ENCODE peak calls at places on chromosome 6, in five cellular contexts. One of them, this sample, is unnamed.

GRCh38 chr6:116572162-116572561 is 858 bp downstream of the RWDD1 start:
- DNase-seq in anterior cingulate cortex: no peak
- DNase-seq in hippocampal formation: no peak
- DNase-seq in tibial artery: no peak
- DNase-seq in suprapubic skin: no peak
- DNase-seq in this sample: no peak

GRCh38 chr6:84450018-84450417 is 222.6 kb upstream of the CEP162 start:
- DNase-seq in anterior cingulate cortex: no peak
- DNase-seq in hippocampal formation: no peak
- DNase-seq in tibial artery: no peak
- DNase-seq in suprapubic skin: no peak
- DNase-seq in this sample: no peak

GRCh38 chr6:29743568-29743967 is 20.3 kb downstream of the HLA-F start:
- DNase-seq in anterior cingulate cortex: no peak
- DNase-seq in hippocampal formation: no peak
- DNase-seq in tibial artery: no peak
- DNase-seq in suprapubic skin: no peak
- DNase-seq in this sample: no peak

GRCh38 chr6:111888928-111889696 is 15.9 kb upstream of the FYN start:
- DNase-seq in anterior cingulate cortex: no peak
- DNase-seq in hippocampal formation: no peak
- DNase-seq in tibial artery: peak
- DNase-seq in suprapubic skin: no peak
- DNase-seq in this sample: no peak

GRCh38 chr6:87698618-87699017 is 3.4 kb downstream of the AKIRIN2 start:
- DNase-seq in anterior cingulate cortex: no peak
- DNase-seq in hippocampal formation: peak
- DNase-seq in tibial artery: no peak
- DNase-seq in suprapubic skin: no peak
- DNase-seq in this sample: no peak

GRCh38 chr6:145669627-145670034 is 65.7 kb downstream of the EPM2A start:
- DNase-seq in anterior cingulate cortex: no peak
- DNase-seq in hippocampal formation: no peak
- DNase-seq in tibial artery: no peak
- DNase-seq in suprapubic skin: no peak
- DNase-seq in this sample: no peak

GRCh38 chr6:51614725-51615124 is 472.7 kb downstream of the PKHD1 start:
- DNase-seq in anterior cingulate cortex: no peak
- DNase-seq in hippocampal formation: no peak
- DNase-seq in tibial artery: no peak
- DNase-seq in suprapubic skin: no peak
- DNase-seq in this sample: no peak

GRCh38 chr6:29011276-29011734 is 6.2 kb upstream of the ZNF311 start:
- DNase-seq in anterior cingulate cortex: no peak
- DNase-seq in hippocampal formation: peak
- DNase-seq in tibial artery: peak
- DNase-seq in suprapubic skin: no peak
- DNase-seq in this sample: peak

GRCh38 chr6:111979633-111980032 is 74.3 kb upstream of the CCN6 start:
- DNase-seq in anterior cingulate cortex: no peak
- DNase-seq in hippocampal formation: no peak
- DNase-seq in tibial artery: no peak
- DNase-seq in suprapubic skin: no peak
- DNase-seq in this sample: no peak

GRCh38 chr6:149451361-149452061 is 33.3 kb downstream of the ZC3H12D start:
- DNase-seq in anterior cingulate cortex: no peak
- DNase-seq in hippocampal formation: no peak
- DNase-seq in tibial artery: no peak
- DNase-seq in suprapubic skin: peak
- DNase-seq in this sample: peak

GRCh38 chr6:169263836-169264608 is 10.4 kb upstream of the THBS2 start:
- DNase-seq in anterior cingulate cortex: no peak
- DNase-seq in hippocampal formation: no peak
- DNase-seq in tibial artery: no peak
- DNase-seq in suprapubic skin: no peak
- DNase-seq in this sample: peak

GRCh38 chr6:126143650-126144260 is 157.4 kb downstream of the TRMT11 start:
- DNase-seq in anterior cingulate cortex: no peak
- DNase-seq in hippocampal formation: peak
- DNase-seq in tibial artery: no peak
- DNase-seq in suprapubic skin: no peak
- DNase-seq in this sample: no peak

GRCh38 chr6:74946961-74947360 is 258.9 kb downstream of the COL12A1 start:
- DNase-seq in anterior cingulate cortex: no peak
- DNase-seq in hippocampal formation: no peak
- DNase-seq in tibial artery: no peak
- DNase-seq in suprapubic skin: no peak
- DNase-seq in this sample: no peak

GRCh38 chr6:12760911-12761310 is 44.3 kb downstream of the PHACTR1 start:
- DNase-seq in anterior cingulate cortex: no peak
- DNase-seq in hippocampal formation: no peak
- DNase-seq in tibial artery: no peak
- DNase-seq in suprapubic skin: no peak
- DNase-seq in this sample: no peak

GRCh38 chr6:16700202-16700997 is 60.9 kb downstream of the ATXN1 start:
- DNase-seq in anterior cingulate cortex: no peak
- DNase-seq in hippocampal formation: no peak
- DNase-seq in tibial artery: no peak
- DNase-seq in suprapubic skin: no peak
- DNase-seq in this sample: no peak

GRCh38 chr6:7910298-7910653 is 312 bp downstream of the TXNDC5 start:
- DNase-seq in anterior cingulate cortex: no peak
- DNase-seq in hippocampal formation: no peak
- DNase-seq in tibial artery: no peak
- DNase-seq in suprapubic skin: no peak
- DNase-seq in this sample: no peak

GRCh38 chr6:169978615-169979161 is 227.3 kb downstream of the ERMARD start:
- DNase-seq in anterior cingulate cortex: no peak
- DNase-seq in hippocampal formation: no peak
- DNase-seq in tibial artery: peak
- DNase-seq in suprapubic skin: peak
- DNase-seq in this sample: peak

GRCh38 chr6:114144887-114145851 is 174.2 kb upstream of the HDAC2 start:
- DNase-seq in anterior cingulate cortex: no peak
- DNase-seq in hippocampal formation: no peak
- DNase-seq in tibial artery: no peak
- DNase-seq in suprapubic skin: no peak
- DNase-seq in this sample: no peak

GRCh38 chr6:147135211-147135672 is 69.0 kb upstream of the STXBP5 start:
- DNase-seq in anterior cingulate cortex: no peak
- DNase-seq in hippocampal formation: no peak
- DNase-seq in tibial artery: no peak
- DNase-seq in suprapubic skin: no peak
- DNase-seq in this sample: no peak

GRCh38 chr6:128438311-128438916 is 82.0 kb downstream of the PTPRK start:
- DNase-seq in anterior cingulate cortex: no peak
- DNase-seq in hippocampal formation: no peak
- DNase-seq in tibial artery: no peak
- DNase-seq in suprapubic skin: no peak
- DNase-seq in this sample: no peak

GRCh38 chr6:105178110-105178509 is 1.7 kb downstream of the POPDC3 start:
- DNase-seq in anterior cingulate cortex: no peak
- DNase-seq in hippocampal formation: no peak
- DNase-seq in tibial artery: no peak
- DNase-seq in suprapubic skin: no peak
- DNase-seq in this sample: no peak

GRCh38 chr6:88119769-88120168 is 46.4 kb downstream of the CNR1 start:
- DNase-seq in anterior cingulate cortex: no peak
- DNase-seq in hippocampal formation: no peak
- DNase-seq in tibial artery: no peak
- DNase-seq in suprapubic skin: no peak
- DNase-seq in this sample: no peak

This sample was measured in aorta.